ENCODE peak calls at places on chromosomes 1 and 21, in seven cellular contexts. L is HCT116, T is H1, R is K562, J is HepG2, U is GM12878, V is SK-N-SH. F is an unnamed sample. For H3K4me1, the result is how much of the 10 kb centered on the place peaks cover.

GRCh38 chr21:26834181-26834945 is 10.8 kb downstream of the ADAMTS1 start:
- DNase-seq in L (no peak), T (no peak), R (no peak), J (no peak), U (no peak), V (no peak), F (no peak)

GRCh38 chr1:16396591-16396990 is 29.5 kb downstream of the SZRD1 start:
- DNase-seq in L (no peak), T (no peak), R (no peak), J (no peak), U (no peak), V (no peak), F (no peak)

GRCh38 chr1:226548281-226549093 is at the start of gene STUM:
- DNase-seq in L (no peak), T (no peak), R (no peak), J (no peak), U (no peak), V (peak), F (no peak)

GRCh38 chr1:233759665-233760064 is 144.8 kb upstream of the SLC35F3 start:
- DNase-seq in L (no peak), T (no peak), R (no peak), J (no peak), U (no peak), V (no peak), F (no peak)

GRCh38 chr1:10941891-10942541 is 70.4 kb upstream of the TARDBP start:
- DNase-seq in L (no peak), T (no peak), R (peak), J (no peak), U (no peak), V (peak), F (peak)

GRCh38 chr1:2234762-2235113 is 6.6 kb downstream of the SKI start:
- DNase-seq in L (no peak), T (no peak), R (peak), J (no peak), U (no peak), V (no peak), F (no peak)

GRCh38 chr1:22246755-22247480 is 104.0 kb upstream of the WNT4 start:
- DNase-seq in L (no peak), T (no peak), R (no peak), J (no peak), U (no peak), V (peak), F (no peak)

GRCh38 chr1:175000697-175001187 is 995 bp downstream of the CACYBP start:
- DNase-seq in L (no peak), T (no peak), R (no peak), J (no peak), U (no peak), V (no peak), F (no peak)

GRCh38 chr1:206507395-206508129 is at the start of gene RASSF5:
- DNase-seq in L (no peak), T (peak), R (peak), J (no peak), U (no peak), V (peak), F (no peak)

GRCh38 chr21:31668651-31669491 is 9.4 kb downstream of the SOD1 start:
- DNase-seq in L (no peak), T (no peak), R (no peak), J (no peak), U (no peak), V (no peak), F (no peak)

GRCh38 chr21:31145271-31145801 is 107.1 kb upstream of the KRTAP19-8 start:
- DNase-seq in L (no peak), T (no peak), R (no peak), J (no peak), U (no peak), V (no peak), F (no peak)

GRCh38 chr1:58911841-58912553 is 128.2 kb upstream of the JUN start:
- DNase-seq in L (no peak), T (no peak), R (no peak), J (no peak), U (no peak), V (no peak), F (no peak)

GRCh38 chr1:219505886-219506285 is 107.0 kb downstream of the ZC3H11B start:
- DNase-seq in L (no peak), T (no peak), R (no peak), J (no peak), U (no peak), V (no peak), F (no peak)

GRCh38 chr1:180501865-180502360 is 464 bp downstream of the ACBD6 start:
- DNase-seq in L (no peak), T (peak), R (no peak), J (no peak), U (no peak), V (no peak), F (no peak)

GRCh38 chr1:28002600-28002999 is 42.8 kb downstream of the XKR8 start:
- DNase-seq in L (no peak), T (no peak), R (no peak), J (no peak), U (no peak), V (no peak), F (no peak)

GRCh38 chr1:29579821-29580425 is 343.6 kb downstream of the PTPRU start:
- DNase-seq in L (peak), T (no peak), R (no peak), J (peak), U (no peak), V (no peak), F (no peak)

GRCh38 chr1:233962878-233963277 is 58.4 kb downstream of the SLC35F3 start:
- DNase-seq in L (no peak), T (no peak), R (no peak), J (no peak), U (no peak), V (no peak), F (no peak)

GRCh38 chr1:230891413-230891812 is 23.1 kb upstream of the C1orf198 start:
- DNase-seq in L (no peak), T (no peak), R (no peak), J (no peak), U (no peak), V (no peak), F (no peak)

DNA sequence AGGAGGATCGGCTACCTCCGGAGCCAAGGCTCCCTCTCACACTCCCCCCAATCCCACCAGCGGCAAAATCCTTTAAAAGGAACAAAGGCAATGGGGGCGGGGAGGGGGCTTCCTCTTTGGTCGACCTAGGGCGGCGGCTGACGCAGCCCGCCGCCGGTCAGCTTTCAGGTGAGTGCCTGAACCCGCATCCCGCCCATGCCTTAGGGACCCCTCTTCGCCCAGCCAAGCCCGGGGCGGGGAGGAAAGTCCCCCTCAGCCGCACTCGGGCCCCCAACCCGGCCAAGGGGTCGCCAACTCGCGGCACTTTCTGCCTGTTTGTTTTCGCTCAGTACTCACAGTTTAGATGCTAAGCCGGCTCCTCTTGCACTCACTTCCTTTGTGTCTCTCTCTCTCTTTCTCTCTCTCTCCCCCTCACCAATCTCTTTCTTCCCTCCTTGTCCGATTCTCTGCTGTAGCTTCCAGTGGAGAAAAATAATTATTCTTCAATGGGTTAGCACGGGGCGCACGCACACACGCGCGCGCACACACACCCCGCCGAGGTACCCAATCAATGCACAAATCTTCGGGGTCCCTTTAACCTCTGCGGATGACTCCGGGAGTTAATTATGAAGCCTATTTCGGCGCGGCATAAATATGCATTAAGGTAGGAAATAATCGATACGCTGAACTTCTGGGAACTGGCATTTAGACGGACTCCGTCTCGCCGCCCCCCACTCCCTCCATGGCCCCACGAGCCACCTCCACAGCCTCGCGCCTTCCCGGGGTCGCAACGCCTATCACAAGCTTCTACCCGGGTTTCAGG is at the start of gene BLACAT1:
- DNase-seq in L (no peak), T (no peak), R (no peak), J (no peak), U (no peak), V (no peak), F (no peak)
- TF ChIP-seq SIN3A in L (no peak), T (no peak), R (no peak), J (no peak), U (no peak), V (no peak), F (no peak)

GRCh38 chr1:172916126-172916525 is 134.6 kb downstream of the TNFSF18 start:
- DNase-seq in L (no peak), T (no peak), R (no peak), J (no peak), U (no peak), V (no peak), F (no peak)
- H3K4me1 ChIP-seq in L (half or more), T (under half), R (under half), J (under half), U (under half), V (under half), F (under half)

GRCh38 chr1:213070399-213070798 is 19.4 kb downstream of the RPS6KC1 start:
- DNase-seq in L (no peak), T (no peak), R (no peak), J (peak), U (peak), V (peak), F (no peak)
- TF ChIP-seq CTCF in L (peak), T (no peak), R (peak), J (peak), U (peak), V (peak), F (peak)

GRCh38 chr1:153588482-153588881 is 22.8 kb upstream of the S100A2 start:
- DNase-seq in L (no peak), T (no peak), R (no peak), J (no peak), U (no peak), V (no peak), F (no peak)

GRCh38 chr1:153585009-153585408 is 19.4 kb upstream of the S100A2 start:
- DNase-seq in L (no peak), T (no peak), R (no peak), J (no peak), U (no peak), V (no peak), F (no peak)

GRCh38 chr1:153586347-153586746 is 20.7 kb upstream of the S100A2 start:
- DNase-seq in L (no peak), T (no peak), R (no peak), J (no peak), U (no peak), V (no peak), F (no peak)

GRCh38 chr1:153583976-153584375 is 18.3 kb upstream of the S100A2 start:
- DNase-seq in L (no peak), T (no peak), R (no peak), J (no peak), U (no peak), V (no peak), F (no peak)

DNA sequence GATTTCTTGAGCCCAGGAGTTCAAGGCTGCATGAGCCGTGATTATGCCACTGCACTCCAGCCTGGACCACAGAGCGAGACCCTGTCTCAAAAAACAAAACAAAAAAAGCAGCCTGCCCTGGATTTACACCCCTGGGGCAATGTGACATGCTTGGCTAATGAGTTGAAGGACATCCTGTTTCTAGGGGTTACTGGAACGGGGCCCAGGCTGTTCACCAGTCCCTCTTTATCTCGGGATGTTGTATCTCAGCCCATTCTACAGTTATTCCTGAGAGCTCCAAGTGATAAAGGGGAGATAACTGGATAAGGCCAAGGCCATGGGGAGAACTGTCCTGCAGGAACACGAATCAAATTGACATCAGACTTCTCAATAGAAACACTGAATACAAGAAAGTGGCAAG is 21.7 kb upstream of the S100A2 start:
- DNase-seq in L (no peak), T (no peak), R (no peak), J (no peak), U (no peak), V (peak), F (no peak)
- TF ChIP-seq SIN3A in L (no peak), T (no peak), R (no peak), J (no peak), U (no peak), V (no peak), F (no peak)

GRCh38 chr1:1021860-1022259 is 1.9 kb downstream of the AGRN start:
- DNase-seq in L (no peak), T (no peak), R (no peak), J (no peak), U (no peak), V (no peak), F (no peak)
- H3K4me1 ChIP-seq in L (under half), T (half or more), R (under half), J (half or more), U (under half), V (under half), F (under half)

DNA sequence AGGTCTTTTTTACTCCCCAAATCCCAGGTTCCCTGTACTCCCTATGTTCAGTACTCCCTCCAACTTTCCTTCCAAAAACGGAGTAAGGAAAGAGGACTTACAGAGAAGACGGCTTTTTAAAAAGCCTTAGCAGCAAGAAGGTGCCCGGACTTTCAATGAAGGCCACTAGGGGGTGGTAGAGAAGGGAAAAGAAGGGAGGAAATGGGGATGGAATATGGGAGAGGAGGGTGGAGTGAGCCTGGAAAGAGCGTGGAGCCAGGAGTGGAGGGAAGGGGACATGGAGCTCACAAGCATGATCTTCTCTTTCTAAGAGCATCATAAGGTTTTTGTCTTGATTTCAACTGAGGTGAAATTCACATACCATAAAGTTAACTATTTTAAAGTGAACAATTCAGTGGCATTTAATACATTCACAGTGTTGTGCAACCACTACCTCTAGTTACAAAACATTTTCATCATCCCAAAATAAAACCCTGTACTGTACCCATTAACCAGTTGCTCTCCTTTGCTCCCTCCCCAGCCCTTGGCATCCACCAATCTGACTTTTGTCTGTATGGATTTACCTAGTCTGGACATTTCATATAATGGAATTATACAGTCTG is 129.9 kb downstream of the ZNF281 start:
- DNase-seq in L (peak), T (peak), R (peak), J (peak), U (no peak), V (peak), F (no peak)
- TF ChIP-seq CTCF in L (peak), T (peak), R (peak), J (peak), U (peak), V (peak), F (peak)

GRCh38 chr1:24108334-24109165 is 3.4 kb downstream of the MYOM3 start:
- DNase-seq in L (peak), T (no peak), R (peak), J (peak), U (no peak), V (no peak), F (no peak)
- TF ChIP-seq SIN3A in L (no peak), T (no peak), R (no peak), J (no peak), U (no peak), V (no peak), F (no peak)